ENCODE peak calls at places on chromosomes 11 and 22, in eight cellular contexts. J, I, K, L, Z, R, M and H are unnamed samples.

GRCh38 chr11:113289341-113290187 is 24.8 kb upstream of the TTC12 start:
- DNase-seq in J (peak), I (peak), K (peak), L (peak), Z (peak), R (no peak), M (peak), H (peak)

GRCh38 chr11:126669416-126669815 is 313.9 kb downstream of the ST3GAL4 start:
- DNase-seq in J (no peak), I (no peak), K (no peak), L (no peak), Z (no peak), R (no peak), M (no peak), H (no peak)

GRCh38 chr11:3163241-3163981 is 1.7 kb downstream of the OSBPL5 start:
- DNase-seq in J (no peak), I (no peak), K (no peak), L (no peak), Z (no peak), R (peak), M (no peak), H (no peak)

GRCh38 chr11:126874831-126875230 is 125.7 kb downstream of the KIRREL3 start:
- DNase-seq in J (no peak), I (no peak), K (no peak), L (no peak), Z (no peak), R (no peak), M (no peak), H (no peak)

GRCh38 chr11:10858505-10859360 is 880 bp upstream of the ZBED5 start:
- DNase-seq in J (peak), I (peak), K (no peak), L (no peak), Z (peak), R (peak), M (peak), H (peak)

GRCh38 chr11:123062892-123063395 is 1.0 kb upstream of the HSPA8 start:
- DNase-seq in J (peak), I (no peak), K (no peak), L (no peak), Z (no peak), R (no peak), M (no peak), H (no peak)

GRCh38 chr11:36009469-36009868 is 65.6 kb downstream of the LDLRAD3 start:
- DNase-seq in J (peak), I (no peak), K (no peak), L (peak), Z (no peak), R (no peak), M (no peak), H (peak)

GRCh38 chr22:37401861-37402506 is 25.3 kb downstream of the ELFN2 start:
- DNase-seq in J (no peak), I (no peak), K (no peak), L (no peak), Z (no peak), R (no peak), M (no peak), H (no peak)

GRCh38 chr11:31487848-31488247 is 21.6 kb downstream of the IMMP1L start:
- DNase-seq in J (peak), I (no peak), K (peak), L (peak), Z (no peak), R (no peak), M (no peak), H (peak)

GRCh38 chr22:46079861-46080821 is 70.2 kb upstream of the PPARA start:
- DNase-seq in J (peak), I (no peak), K (no peak), L (no peak), Z (no peak), R (peak), M (peak), H (peak)

GRCh38 chr11:33682446-33682845 is 18.2 kb downstream of the C11orf91 start:
- DNase-seq in J (no peak), I (no peak), K (no peak), L (no peak), Z (no peak), R (no peak), M (no peak), H (peak)

GRCh38 chr11:134337051-134337450 is 5.3 kb downstream of the GLB1L2 start:
- DNase-seq in J (no peak), I (no peak), K (no peak), L (no peak), Z (no peak), R (no peak), M (no peak), H (no peak)

GRCh38 chr11:15770798-15771414 is 585.4 kb downstream of the SOX6 start:
- DNase-seq in J (peak), I (peak), K (no peak), L (no peak), Z (peak), R (peak), M (no peak), H (peak)

GRCh38 chr11:35367491-35367890 is 51.9 kb downstream of the SLC1A2 start:
- DNase-seq in J (no peak), I (no peak), K (no peak), L (peak), Z (no peak), R (no peak), M (no peak), H (peak)

GRCh38 chr11:2312232-2313042 is 10.6 kb downstream of the TSPAN32 start:
- DNase-seq in J (no peak), I (no peak), K (no peak), L (peak), Z (no peak), R (no peak), M (no peak), H (no peak)

GRCh38 chr11:114774599-114775365 is 96.5 kb downstream of the NXPE2 start:
- DNase-seq in J (no peak), I (peak), K (no peak), L (no peak), Z (no peak), R (no peak), M (peak), H (peak)

GRCh38 chr11:119727523-119728081 is 1.4 kb downstream of the NECTIN1 start:
- DNase-seq in J (no peak), I (peak), K (no peak), L (no peak), Z (peak), R (no peak), M (no peak), H (peak)

GRCh38 chr11:127825185-127825584 is 762.2 kb downstream of the ETS1 start:
- DNase-seq in J (no peak), I (no peak), K (no peak), L (no peak), Z (no peak), R (no peak), M (no peak), H (no peak)

GRCh38 chr22:42760806-42761565 is 40.3 kb upstream of the A4GALT start:
- DNase-seq in J (no peak), I (no peak), K (no peak), L (no peak), Z (no peak), R (no peak), M (no peak), H (no peak)

GRCh38 chr11:117462183-117462574 is 134.5 kb downstream of the CEP164 start:
- DNase-seq in J (no peak), I (no peak), K (no peak), L (no peak), Z (no peak), R (no peak), M (no peak), H (no peak)

GRCh38 chr11:62502030-62502730 is 44.4 kb downstream of the AHNAK start:
- DNase-seq in J (no peak), I (no peak), K (no peak), L (no peak), Z (no peak), R (no peak), M (no peak), H (no peak)

GRCh38 chr11:845872-846271 is 3.2 kb downstream of the TSPAN4 start:
- DNase-seq in J (no peak), I (no peak), K (no peak), L (peak), Z (no peak), R (no peak), M (no peak), H (no peak)

GRCh38 chr11:118447423-118447822 is 11.1 kb downstream of the KMT2A start:
- DNase-seq in J (no peak), I (no peak), K (no peak), L (no peak), Z (no peak), R (no peak), M (no peak), H (no peak)

GRCh38 chr11:111977141-111978027 is 40.2 kb downstream of the DIXDC1 start:
- DNase-seq in J (no peak), I (peak), K (no peak), L (no peak), Z (peak), R (peak), M (peak), H (peak)

GRCh38 chr11:73140213-73141030 is 1.7 kb downstream of the FCHSD2 start:
- DNase-seq in J (peak), I (peak), K (no peak), L (no peak), Z (no peak), R (peak), M (no peak), H (peak)

GRCh38 chr22:25062378-25063095 is 110.0 kb downstream of the KIAA1671 start:
- DNase-seq in J (no peak), I (peak), K (no peak), L (no peak), Z (peak), R (no peak), M (no peak), H (no peak)